ENCODE peak calls at places on chromosomes 7 and 10, in four cellular contexts. I, R, Z and D are unnamed samples.

GRCh38 chr10:20608503-20608902 is 288.6 kb downstream of the NEBL start:
- DNase-seq in R (no peak), Z (no peak), I (no peak), D (no peak)

GRCh38 chr7:1938788-1939433 is 268.8 kb downstream of the ELFN1 start:
- DNase-seq in Z (no peak), R (no peak), I (peak; percentile 14), D (no peak)

GRCh38 chr10:111234234-111234633 is 157.4 kb downstream of the ADRA2A start:
- DNase-seq in R (no peak), Z (no peak), I (no peak), D (no peak)

GRCh38 chr10:75014516-75015230 is 96.8 kb upstream of the SAMD8 start:
- DNase-seq in I (no peak), Z (no peak), R (no peak), D (no peak)

GRCh38 chr10:7184660-7185366 is 226.0 kb downstream of the SFMBT2 start:
- DNase-seq in I (no peak), Z (no peak), R (no peak), D (peak; percentile 59)

GRCh38 chr10:120824864-120825263 is 26.3 kb upstream of the WDR11 start:
- DNase-seq in I (no peak), R (no peak), Z (no peak), D (no peak)

GRCh38 chr7:28926871-28927597 is 31.1 kb downstream of the TRIL start:
- DNase-seq in Z (peak; percentile 68), I (peak; percentile 54), R (peak; percentile 87), D (peak; percentile 16)

GRCh38 chr10:33098966-33099663 is 141.1 kb upstream of the ITGB1 start:
- DNase-seq in I (no peak), R (no peak), Z (no peak), D (no peak)

GRCh38 chr10:35372329-35372728 is 36.0 kb downstream of the CCNY start:
- DNase-seq in R (no peak), I (no peak), Z (no peak), D (no peak)

GRCh38 chr7:81869670-81870069 is 99.8 kb upstream of the HGF start:
- DNase-seq in Z (no peak), R (no peak), I (no peak), D (no peak)

GRCh38 chr10:5476918-5477525 is 22.3 kb downstream of the CALML5 start:
- DNase-seq in R (no peak), Z (no peak), I (no peak), D (no peak)

GRCh38 chr7:129307592-129307991 is 82.8 kb downstream of the AHCYL2 start:
- DNase-seq in Z (no peak), I (no peak), R (no peak), D (no peak)

GRCh38 chr7:29400435-29400834 is 163.2 kb upstream of the PRR15 start:
- DNase-seq in R (no peak), Z (no peak), I (no peak), D (no peak)

GRCh38 chr7:99112097-99112496 is 31.8 kb downstream of the SMURF1 start:
- DNase-seq in Z (no peak), I (no peak), R (no peak), D (peak; percentile 39)

GRCh38 chr10:35916791-35917190 is 274.7 kb upstream of the FZD8 start:
- DNase-seq in Z (no peak), R (no peak), I (no peak), D (no peak)

GRCh38 chr10:84845628-84846261 is 517.4 kb downstream of the CCSER2 start:
- DNase-seq in I (no peak), R (no peak), Z (no peak), D (no peak)

GRCh38 chr7:26705567-26705966 is 158.8 kb downstream of the SKAP2 start:
- DNase-seq in Z (no peak), R (no peak), I (peak; percentile 20), D (no peak)

GRCh38 chr7:151399305-151399601 is 10.6 kb downstream of the WDR86 start:
- DNase-seq in I (no peak), Z (no peak), R (no peak), D (no peak)

DNA sequence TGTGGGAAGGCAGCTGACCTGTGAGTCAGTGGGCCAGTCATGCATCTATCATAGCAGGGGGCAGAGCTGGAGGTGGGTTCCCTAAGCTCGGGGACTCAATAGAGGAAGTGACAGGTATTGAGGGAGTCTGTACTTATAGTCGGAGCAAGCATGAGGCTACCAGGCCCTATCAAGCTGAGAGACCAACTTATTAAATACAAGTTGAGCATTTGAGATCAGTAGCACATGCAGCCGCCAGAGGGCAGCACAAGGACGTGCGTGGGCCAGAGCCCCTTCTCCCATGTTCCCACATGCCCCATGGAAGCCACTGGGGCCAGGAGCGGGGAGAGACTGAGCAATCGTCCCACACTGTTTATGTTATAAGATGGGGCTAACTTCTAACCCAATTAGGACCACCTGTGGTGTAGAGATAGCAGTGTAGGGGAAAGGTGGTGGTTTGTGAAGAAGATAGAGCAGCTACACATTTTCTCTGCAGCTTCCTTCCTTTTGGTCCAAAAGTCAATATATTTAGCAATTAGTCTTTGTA is 13.0 kb upstream of the STK31 start:
- DNase-seq in I (peak; percentile 41), R (no peak), Z (peak; percentile 65), D (no peak)
- TF ChIP-seq EP300 in I (no peak), R (no peak), Z (no peak), D (no peak)

GRCh38 chr10:70131560-70131937 is 1.1 kb downstream of the AIFM2 start:
- DNase-seq in R (peak; percentile 69), Z (no peak), I (peak; percentile 23), D (no peak)

GRCh38 chr10:70135046-70135445 is 2.4 kb upstream of the AIFM2 start:
- DNase-seq in R (no peak), Z (peak; percentile 11), I (no peak), D (no peak)

GRCh38 chr10:70135684-70136083 is 3.1 kb upstream of the AIFM2 start:
- DNase-seq in R (peak; percentile 53), I (no peak), Z (peak; percentile 20), D (no peak)

GRCh38 chr10:70130878-70131559 is 1.6 kb downstream of the AIFM2 start:
- DNase-seq in R (peak; percentile 83), I (peak; percentile 15), Z (no peak), D (no peak)

GRCh38 chr10:70132098-70133029 is at the start of gene AIFM2:
- DNase-seq in I (peak; percentile 90), R (peak; percentile 90), Z (peak; percentile 89), D (no peak)
- TF ChIP-seq EP300 in I (no peak), R (no peak), Z (no peak), D (no peak)

GRCh38 chr10:78460204-78460603 is 426.5 kb downstream of the RPS24 start:
- DNase-seq in Z (no peak), R (no peak), I (no peak), D (no peak)
- TF ChIP-seq EP300 in Z (no peak), R (no peak), I (no peak), D (no peak)

GRCh38 chr10:122307669-122308486 is 36.8 kb downstream of the BTBD16 start:
- DNase-seq in I (peak; percentile 94), R (peak; percentile 66), Z (no peak), D (peak; percentile 31)
- TF ChIP-seq EP300 in I (peak; percentile 90), R (peak; percentile 72), Z (peak; percentile 80), D (peak; percentile 38)

GRCh38 chr7:100407285-100408180 is 21.0 kb downstream of the ZCWPW1 start:
- DNase-seq in R (no peak), Z (no peak), I (no peak), D (peak; percentile 66)
- TF ChIP-seq EP300 in R (no peak), Z (no peak), I (no peak), D (no peak)

GRCh38 chr7:4747746-4748145 is 27.7 kb upstream of the AP5Z1 start:
- DNase-seq in I (no peak), R (no peak), Z (no peak), D (no peak)

GRCh38 chr7:4749363-4749762 is 26.1 kb upstream of the AP5Z1 start:
- DNase-seq in Z (no peak), I (no peak), R (no peak), D (no peak)

GRCh38 chr7:4748267-4748666 is 27.2 kb upstream of the AP5Z1 start:
- DNase-seq in Z (no peak), I (no peak), R (no peak), D (no peak)

GRCh38 chr7:4751398-4751947 is 23.9 kb upstream of the AP5Z1 start:
- DNase-seq in I (no peak), Z (no peak), R (no peak), D (no peak)

DNA sequence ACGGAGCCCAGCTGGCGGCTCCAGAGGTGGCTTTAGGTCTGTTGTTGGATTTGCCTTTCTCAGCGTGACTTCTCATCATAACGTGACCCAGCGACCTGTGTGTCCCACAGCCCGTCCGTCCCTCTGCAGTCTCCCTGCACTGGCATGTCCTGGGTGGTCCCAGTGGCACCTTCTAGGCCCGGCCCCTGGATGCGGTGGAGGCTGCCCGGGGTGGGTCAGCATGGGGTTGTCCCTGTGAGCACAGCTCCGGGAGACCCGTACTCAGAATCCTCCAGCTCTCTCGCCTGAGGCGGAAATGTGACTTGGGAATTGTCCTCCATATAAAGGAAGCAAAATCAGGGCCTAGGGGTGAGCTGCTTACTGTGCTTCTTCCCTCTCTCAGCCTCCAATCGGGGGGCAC is 25.6 kb upstream of the AP5Z1 start:
- DNase-seq in I (no peak), R (no peak), Z (no peak), D (no peak)
- TF ChIP-seq EP300 in I (no peak), R (no peak), Z (no peak), D (no peak)

GRCh38 chr7:140448781-140449180 is 30.5 kb downstream of the MKRN1 start:
- DNase-seq in I (no peak), R (no peak), Z (no peak), D (no peak)
- TF ChIP-seq EP300 in I (no peak), R (no peak), Z (no peak), D (no peak)

GRCh38 chr10:130843051-130843653 is 468.4 kb downstream of the TCERG1L start:
- DNase-seq in R (no peak), Z (no peak), I (no peak), D (no peak)

GRCh38 chr10:130848855-130849254 is 462.7 kb downstream of the TCERG1L start:
- DNase-seq in Z (no peak), R (no peak), I (no peak), D (no peak)

GRCh38 chr10:130844264-130844761 is 467.2 kb downstream of the TCERG1L start:
- DNase-seq in I (no peak), R (no peak), Z (no peak), D (no peak)

DNA sequence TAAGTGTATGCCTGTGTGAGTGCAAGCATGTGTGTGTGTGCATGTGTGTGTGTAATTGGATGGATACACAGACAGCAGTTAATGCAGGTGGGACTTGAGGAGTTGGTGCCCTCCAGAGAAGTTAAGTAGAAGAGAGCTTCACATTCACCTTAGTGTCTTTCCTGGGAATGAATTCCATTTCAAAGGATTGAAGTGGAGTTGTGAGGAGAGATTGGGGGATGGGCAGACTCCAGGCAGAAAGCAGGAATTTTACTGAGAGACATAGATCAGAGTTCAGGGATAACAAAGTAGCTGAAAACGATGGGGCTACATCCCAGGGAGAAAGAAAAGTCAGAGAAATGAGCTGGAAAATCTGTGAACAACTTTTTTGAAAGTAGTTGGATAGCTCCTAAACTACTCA is 464.4 kb downstream of the TCERG1L start:
- DNase-seq in I (no peak), R (no peak), Z (no peak), D (no peak)
- TF ChIP-seq EP300 in I (no peak), R (no peak), Z (no peak), D (no peak)